ENCODE peak calls at places on chromosomes 3 and 15, in seven cellular contexts. E is amniotic stem cell, Z is A549, K is GM23248, H is NCI-H2171, C is NCI-H1105 treated with DMSO at 0.1 percent for 48 hours, F is HEK293T. J is an unnamed sample.

GRCh38 chr3:107443461-107443860 is 66.2 kb downstream of the CCDC54 start:
- DNase-seq in E (no peak), Z (no peak), K (no peak), H (no peak), C (no peak), F (no peak), J (no peak)

GRCh38 chr3:72738752-72739520 is 109.3 kb downstream of the SHQ1 start:
- DNase-seq in E (no peak), Z (peak; percentile 86), K (peak; percentile 50), H (peak; percentile 41), C (peak; percentile 22), F (peak; percentile 71), J (peak; percentile 48)

GRCh38 chr15:39321977-39322376 is 258.9 kb upstream of the THBS1 start:
- DNase-seq in E (peak; percentile 8), Z (no peak), K (peak; percentile 12), H (no peak), C (no peak), F (no peak), J (no peak)

GRCh38 chr3:90010341-90010740 is 902.9 kb downstream of the EPHA3 start:
- DNase-seq in E (peak; percentile 49), Z (no peak), K (peak; percentile 57), H (no peak), C (no peak), F (no peak), J (peak; percentile 5)

GRCh38 chr3:58570851-58571250 is 6.3 kb downstream of the FAM107A start:
- DNase-seq in E (no peak), Z (no peak), K (no peak), H (no peak), C (no peak), F (no peak), J (no peak)

GRCh38 chr3:114609952-114610351 is 316.1 kb downstream of the TIGIT start:
- DNase-seq in E (no peak), Z (no peak), K (no peak), H (no peak), C (no peak), F (no peak), J (no peak)

GRCh38 chr3:55893045-55893664 is 406.0 kb upstream of the WNT5A start:
- DNase-seq in E (no peak), Z (no peak), K (no peak), H (no peak), C (no peak), F (no peak), J (no peak)

GRCh38 chr3:183233986-183234385 is 19.1 kb upstream of the B3GNT5 start:
- DNase-seq in E (no peak), Z (no peak), K (no peak), H (no peak), C (no peak), F (no peak), J (no peak)

GRCh38 chr3:14248849-14249523 is 70.4 kb downstream of the LSM3 start:
- DNase-seq in E (no peak), Z (no peak), K (peak; percentile 32), H (no peak), C (no peak), F (no peak), J (no peak)

GRCh38 chr3:66253790-66254620 is 33.2 kb downstream of the SLC25A26 start:
- DNase-seq in E (no peak), Z (no peak), K (peak; percentile 35), H (no peak), C (peak; percentile 4), F (peak; percentile 14), J (peak; percentile 13)

GRCh38 chr15:68188647-68189046 is 16.5 kb downstream of the CALML4 start:
- DNase-seq in E (no peak), Z (no peak), K (no peak), H (no peak), C (no peak), F (no peak), J (no peak)

GRCh38 chr15:71195242-71195641 is 80.0 kb downstream of the THSD4 start:
- DNase-seq in E (no peak), Z (peak; percentile 60), K (no peak), H (no peak), C (no peak), F (no peak), J (peak; percentile 70)

GRCh38 chr15:72341361-72341760 is 21.4 kb upstream of the CELF6 start:
- DNase-seq in E (no peak), Z (no peak), K (peak; percentile 15), H (no peak), C (no peak), F (peak; percentile 39), J (no peak)

GRCh38 chr3:46334911-46335478 is 18.9 kb upstream of the CCR2 start:
- DNase-seq in E (no peak), Z (no peak), K (peak; percentile 35), H (no peak), C (no peak), F (no peak), J (no peak)

GRCh38 chr3:128285925-128286275 is 132.6 kb downstream of the EEFSEC start:
- DNase-seq in E (no peak), Z (no peak), K (no peak), H (no peak), C (no peak), F (no peak), J (no peak)

GRCh38 chr15:100337422-100338044 is 4.2 kb downstream of the ADAMTS17 start:
- DNase-seq in E (no peak), Z (no peak), K (no peak), H (no peak), C (no peak), F (no peak), J (no peak)

GRCh38 chr3:130514671-130515070 is 2.3 kb upstream of the COL6A6 start:
- DNase-seq in E (no peak), Z (no peak), K (peak; percentile 6), H (no peak), C (no peak), F (no peak), J (no peak)

GRCh38 chr3:43215138-43215537 is 71.2 kb upstream of the SNRK start:
- DNase-seq in E (no peak), Z (no peak), K (no peak), H (no peak), C (no peak), F (no peak), J (no peak)

GRCh38 chr3:50270422-50270831 is 1.5 kb downstream of the SEMA3B start:
- DNase-seq in E (no peak), Z (no peak), K (peak; percentile 39), H (no peak), C (no peak), F (no peak), J (no peak)

GRCh38 chr15:101052681-101053121 is 133.5 kb downstream of the LRRK1 start:
- DNase-seq in E (no peak), Z (no peak), K (no peak), H (no peak), C (no peak), F (no peak), J (no peak)

GRCh38 chr3:155500429-155500828 is 206.9 kb upstream of the STRIT1 start:
- DNase-seq in E (no peak), Z (no peak), K (peak; percentile 7), H (no peak), C (no peak), F (no peak), J (no peak)

GRCh38 chr15:66072616-66073361 is 180.8 kb downstream of the MEGF11 start:
- DNase-seq in E (no peak), Z (no peak), K (no peak), H (no peak), C (no peak), F (no peak), J (peak; percentile 62)

GRCh38 chr3:172391592-172392302 is 56.5 kb downstream of the GHSR start:
- DNase-seq in E (no peak), Z (no peak), K (peak; percentile 47), H (no peak), C (no peak), F (no peak), J (no peak)

GRCh38 chr3:193522473-193522872 is 32.2 kb downstream of the ATP13A4 start:
- DNase-seq in E (no peak), Z (no peak), K (no peak), H (no peak), C (peak; percentile 8), F (no peak), J (no peak)

GRCh38 chr15:92930776-92931175 is 30.7 kb downstream of the CHD2 start:
- DNase-seq in E (peak; percentile 81), Z (no peak), K (peak; percentile 91), H (no peak), C (no peak), F (no peak), J (peak; percentile 64)

GRCh38 chr3:130971208-130971607 is 55.4 kb downstream of the ASTE1 start:
- DNase-seq in E (no peak), Z (no peak), K (peak; percentile 55), H (no peak), C (no peak), F (no peak), J (no peak)

GRCh38 chr3:132874701-132875100 is 152.5 kb upstream of the NPHP3 start:
- DNase-seq in E (no peak), Z (no peak), K (no peak), H (no peak), C (no peak), F (no peak), J (no peak)

GRCh38 chr15:75695206-75695605 is 17.4 kb downstream of the CSPG4 start:
- DNase-seq in E (no peak), Z (no peak), K (no peak), H (no peak), C (no peak), F (no peak), J (no peak)

GRCh38 chr3:114450008-114450596 is 156.3 kb downstream of the TIGIT start:
- DNase-seq in E (no peak), Z (no peak), K (no peak), H (peak; percentile 74), C (peak; percentile 84), F (no peak), J (no peak)